ENCODE peak calls at places on chromosomes 6 and 20, in five cellular contexts. N is HepG2, Y is GM23338, T is K562, F is GM12878. S is an unnamed sample.

GRCh38 chr6:167495506-167496391 is 170.9 kb downstream of the TTLL2 start:
- DNase-seq in N (no peak), Y (no peak), T (no peak), F (no peak), S (no peak)

GRCh38 chr6:137806914-137807682 is 60.0 kb upstream of the TNFAIP3 start:
- DNase-seq in N (no peak), Y (no peak), T (no peak), F (no peak), S (no peak)

GRCh38 chr6:42387336-42387735 is 64.4 kb downstream of the TRERF1 start:
- DNase-seq in N (no peak), Y (no peak), T (no peak), F (no peak), S (no peak)

GRCh38 chr6:35388023-35388422 is 45.7 kb downstream of the PPARD start:
- DNase-seq in N (no peak), Y (no peak), T (no peak), F (no peak), S (no peak)

GRCh38 chr6:121856296-121856695 is 420.9 kb downstream of the GJA1 start:
- DNase-seq in N (no peak), Y (no peak), T (no peak), F (no peak), S (no peak)

GRCh38 chr6:146957443-146957842 is 246.8 kb upstream of the STXBP5 start:
- DNase-seq in N (no peak), Y (no peak), T (no peak), F (no peak), S (no peak)

GRCh38 chr20:40588891-40589290 is 100.1 kb downstream of the MAFB start:
- DNase-seq in N (no peak), Y (no peak), T (no peak), F (no peak), S (no peak)

GRCh38 chr6:167569879-167570278 is 245.0 kb downstream of the TTLL2 start:
- DNase-seq in N (no peak), Y (no peak), T (no peak), F (no peak), S (no peak)

GRCh38 chr20:59005523-59006166 is 1.4 kb downstream of the CTSZ start:
- DNase-seq in N (no peak), Y (no peak), T (no peak), F (no peak), S (no peak)

GRCh38 chr6:130593948-130594347 is 228.1 kb downstream of the TMEM200A start:
- DNase-seq in N (no peak), Y (no peak), T (no peak), F (no peak), S (no peak)

GRCh38 chr20:33071198-33071597 is 8.2 kb upstream of the BPIFB4 start:
- DNase-seq in N (no peak), Y (no peak), T (no peak), F (no peak), S (no peak)

GRCh38 chr20:37511605-37512275 is 9.3 kb upstream of the NNAT start:
- DNase-seq in N (no peak), Y (no peak), T (no peak), F (no peak), S (no peak)

GRCh38 chr6:98832282-98833100 is 1.9 kb upstream of the POU3F2 start:
- DNase-seq in N (no peak), Y (peak), T (no peak), F (no peak), S (no peak)

GRCh38 chr20:62323146-62323979 is 20.6 kb downstream of the ADRM1 start:
- DNase-seq in N (no peak), Y (no peak), T (no peak), F (no peak), S (no peak)

GRCh38 chr6:43799671-43800623 is 29.9 kb downstream of the VEGFA start:
- DNase-seq in N (no peak), Y (no peak), T (no peak), F (no peak), S (no peak)

GRCh38 chr20:19382371-19382770 is 169.9 kb downstream of the SLC24A3 start:
- DNase-seq in N (no peak), Y (no peak), T (no peak), F (no peak), S (no peak)

GRCh38 chr20:57458400-57459160 is 66.4 kb downstream of the CTCFL start:
- DNase-seq in N (no peak), Y (no peak), T (no peak), F (no peak), S (no peak)

GRCh38 chr6:9461161-9461560 is 953.7 kb downstream of the TFAP2A start:
- DNase-seq in N (no peak), Y (no peak), T (no peak), F (no peak), S (no peak)

GRCh38 chr20:46305331-46305972 is 2.8 kb downstream of the CDH22 start:
- DNase-seq in N (no peak), Y (no peak), T (no peak), F (no peak), S (no peak)

GRCh38 chr6:121630716-121631115 is 195.3 kb downstream of the GJA1 start:
- DNase-seq in N (no peak), Y (no peak), T (no peak), F (no peak), S (peak)

GRCh38 chr6:47663462-47664216 is 34.7 kb upstream of the ADGRF4 start:
- DNase-seq in N (no peak), Y (peak), T (no peak), F (no peak), S (no peak)

GRCh38 chr6:19181252-19181651 is 655.9 kb upstream of the ID4 start:
- DNase-seq in N (no peak), Y (no peak), T (no peak), F (no peak), S (no peak)

GRCh38 chr6:133241088-133241900 is at the start of gene EYA4:
- DNase-seq in N (no peak), Y (peak), T (no peak), F (no peak), S (peak)

GRCh38 chr20:49786226-49786625 is 26.4 kb upstream of the SLC9A8 start:
- DNase-seq in N (no peak), Y (no peak), T (no peak), F (peak), S (no peak)

GRCh38 chr6:84539122-84539856 is 225.1 kb downstream of the TBX18 start:
- DNase-seq in N (no peak), Y (no peak), T (no peak), F (no peak), S (no peak)

GRCh38 chr20:14853079-14853478 is 515.7 kb upstream of the FLRT3 start:
- DNase-seq in N (no peak), Y (no peak), T (no peak), F (peak), S (no peak)

GRCh38 chr6:33314515-33314942 is 651 bp upstream of the TAPBP start:
- DNase-seq in N (peak), Y (peak), T (peak), F (no peak), S (peak)

GRCh38 chr20:1823421-1823892 is 71.8 kb upstream of the SIRPA start:
- DNase-seq in N (no peak), Y (no peak), T (no peak), F (no peak), S (no peak)

GRCh38 chr6:167524261-167524660 is 199.4 kb downstream of the TTLL2 start:
- DNase-seq in N (no peak), Y (no peak), T (no peak), F (no peak), S (no peak)

GRCh38 chr6:42073287-42073686 is 23.0 kb downstream of the TAF8 start:
- DNase-seq in N (no peak), Y (no peak), T (no peak), F (no peak), S (no peak)

DNA sequence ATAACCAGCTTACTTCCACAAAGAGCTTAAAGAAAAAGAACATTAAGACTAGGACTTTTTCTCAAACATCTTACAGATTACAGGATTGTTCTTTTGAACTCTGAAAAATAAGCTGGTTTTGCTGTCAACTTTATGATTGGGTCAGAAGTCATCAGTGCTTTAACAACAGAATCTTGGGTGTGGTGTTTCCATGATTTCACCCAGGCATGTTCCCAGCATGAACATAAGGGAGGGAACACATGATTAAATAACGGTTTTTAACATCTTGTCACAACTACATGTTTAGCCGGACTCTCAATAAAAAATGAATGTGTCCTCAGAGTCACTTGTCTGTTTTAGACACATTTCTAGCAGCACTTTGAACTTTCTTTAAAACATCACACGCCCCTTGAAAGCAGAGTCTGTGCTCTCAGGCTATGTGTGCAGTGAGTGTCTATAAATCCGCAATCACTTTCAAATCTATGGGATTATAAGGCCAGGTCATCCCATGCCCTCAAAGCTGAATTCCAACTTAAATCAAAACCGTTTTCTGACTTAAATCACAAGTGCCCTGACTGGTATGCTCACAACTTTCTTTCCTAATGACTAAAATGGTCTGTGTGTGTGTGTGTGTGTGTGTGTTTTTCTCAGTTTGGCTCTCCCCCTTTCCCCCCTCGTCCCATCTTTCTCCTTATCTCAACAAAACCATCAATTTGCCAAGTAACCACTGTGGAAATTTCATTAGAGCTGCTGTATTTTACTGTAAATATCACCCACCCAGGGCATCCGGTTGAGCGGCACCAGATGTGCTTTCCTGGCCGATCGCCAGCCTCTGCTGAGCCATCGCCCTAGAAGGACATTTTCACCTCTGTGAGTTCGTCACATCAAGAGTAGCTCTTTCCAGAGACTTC is 216.8 kb upstream of the DTNBP1 start:
- DNase-seq in N (no peak), Y (no peak), T (peak), F (no peak), S (no peak)
- TF ChIP-seq JUNB in N (no peak), Y (no peak), T (no peak), F (peak), S (no peak)

DNA sequence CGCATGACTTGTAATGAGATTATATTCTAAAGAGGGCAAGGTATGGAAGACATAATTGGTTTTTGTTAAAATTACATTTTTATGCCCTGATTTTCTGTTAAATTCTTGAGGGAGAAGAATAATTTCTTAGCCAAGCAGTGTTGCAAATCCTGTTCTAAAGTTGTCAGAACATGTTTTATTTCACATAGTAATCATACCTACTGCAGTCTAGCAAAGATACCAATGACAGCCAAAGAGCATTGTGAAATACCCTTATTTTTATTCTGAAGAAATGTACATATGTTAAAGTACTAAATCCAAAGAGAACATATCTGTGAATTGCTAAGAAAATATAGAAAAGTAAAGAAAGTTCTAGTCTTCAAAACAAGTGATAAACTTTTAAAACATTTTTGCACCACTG is 39.6 kb upstream of the SMIM8 start:
- DNase-seq in N (no peak), Y (no peak), T (no peak), F (no peak), S (no peak)
- TF ChIP-seq JUNB in N (no peak), Y (no peak), T (no peak), F (no peak), S (no peak)

GRCh38 chr20:23047738-23048214 is 1.7 kb downstream of the THBD start:
- DNase-seq in N (no peak), Y (peak), T (no peak), F (no peak), S (no peak)

GRCh38 chr20:23050847-23051627 is 1.6 kb upstream of the THBD start:
- DNase-seq in N (no peak), Y (peak), T (peak), F (no peak), S (no peak)

GRCh38 chr20:23049201-23049932 is at the start of gene THBD:
- DNase-seq in N (no peak), Y (peak), T (no peak), F (no peak), S (peak)

GRCh38 chr20:23048283-23049200 is 930 bp downstream of the THBD start:
- DNase-seq in N (no peak), Y (peak), T (no peak), F (no peak), S (peak)

DNA sequence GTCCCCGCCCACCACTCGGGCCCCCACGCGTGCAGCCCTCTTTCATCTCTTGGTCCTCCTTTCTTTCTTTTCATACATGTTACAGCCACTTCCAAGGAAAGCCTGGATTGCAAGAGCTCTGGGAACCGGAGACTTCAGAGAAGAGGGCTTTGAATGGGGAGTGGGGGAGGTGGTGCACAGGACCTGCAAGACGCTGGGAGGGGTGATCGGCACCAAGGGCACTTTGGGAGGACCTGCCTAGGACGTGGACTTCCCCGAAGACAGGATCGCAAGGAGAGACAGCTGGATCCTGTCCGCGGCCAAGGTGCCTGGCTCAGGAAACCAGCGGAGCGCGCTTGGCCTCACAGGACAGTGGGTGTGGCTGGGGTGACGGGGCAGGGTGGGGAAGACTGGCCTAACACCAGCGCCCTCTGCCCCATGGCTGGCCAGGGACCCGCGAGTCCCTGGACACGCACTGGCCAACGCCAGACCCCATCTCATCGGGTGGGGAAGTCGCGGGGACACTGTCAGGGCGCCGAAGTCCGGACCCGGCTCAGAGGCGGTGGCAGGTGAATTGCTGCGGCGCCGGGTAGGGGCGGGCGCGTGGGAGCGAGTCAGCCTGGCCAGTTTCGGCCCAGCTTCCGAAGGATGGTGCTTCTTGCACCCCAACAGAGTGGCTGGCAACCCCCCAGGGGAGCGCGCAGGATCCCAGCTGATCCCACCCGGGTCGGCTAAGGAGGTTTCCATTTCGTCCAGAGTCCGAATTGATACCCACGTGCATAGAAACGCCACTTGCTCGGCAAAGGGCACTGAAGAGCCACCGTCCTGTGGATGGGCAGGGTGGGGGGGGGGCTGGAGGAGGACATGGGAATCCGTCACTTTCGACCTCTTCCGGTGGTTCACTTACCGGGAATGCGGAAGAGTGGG is 714 bp upstream of the THBD start:
- DNase-seq in N (no peak), Y (peak), T (no peak), F (no peak), S (peak)
- TF ChIP-seq JUNB in N (no peak), Y (no peak), T (no peak), F (no peak), S (no peak)

DNA sequence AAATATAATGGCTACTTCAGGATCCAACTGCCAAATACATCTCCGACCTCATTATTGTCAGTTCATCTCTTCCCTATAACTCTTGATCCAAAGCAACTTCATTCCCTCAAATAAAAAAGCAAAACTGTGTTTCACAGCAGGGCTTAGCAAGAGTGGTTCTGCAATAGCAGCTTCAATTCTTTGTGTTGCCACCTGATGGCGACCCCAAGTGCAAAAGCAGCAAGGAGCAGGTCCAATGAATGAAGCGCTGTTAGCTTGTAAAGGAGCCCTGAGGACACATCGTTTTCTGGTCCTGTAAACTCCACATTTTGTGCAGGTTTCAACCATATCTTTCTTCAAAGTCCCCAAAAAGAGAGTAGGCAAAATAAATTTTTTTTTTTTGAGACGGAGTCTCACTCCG is 19.6 kb downstream of the RTN4IP1 start:
- DNase-seq in N (peak), Y (peak), T (no peak), F (no peak), S (no peak)
- TF ChIP-seq JUNB in N (no peak), Y (no peak), T (no peak), F (no peak), S (no peak)